ENCODE peak calls at places on chromosomes 13 and 19, in eight cellular contexts. One of them, this sample, is unnamed.

GRCh38 chr13:75693227-75693626 is 57.1 kb downstream of the LMO7 start:
- DNase-seq in A172: no peak
- DNase-seq in Calu3: no peak
- DNase-seq in mucosa of gallbladder: no peak
- DNase-seq in substantia nigra: no peak
- DNase-seq in stimulated activated CD8-positive, alpha-beta memory T cell treated with anti-CD3 and anti-CD28 coated beads, Interleukin-4, amount 100 ng/mL, for 48 hours: no peak
- DNase-seq in fibroblast of the conjunctiva: no peak
- DNase-seq in NCI-H1930: no peak
- DNase-seq in this sample: no peak

GRCh38 chr13:49607761-49608160 is 20.5 kb upstream of the ARL11 start:
- DNase-seq in A172: no peak
- DNase-seq in NCI-H1930: no peak
- DNase-seq in substantia nigra: no peak
- DNase-seq in mucosa of gallbladder: no peak
- DNase-seq in Calu3: no peak
- DNase-seq in stimulated activated CD8-positive, alpha-beta memory T cell treated with anti-CD3 and anti-CD28 coated beads, Interleukin-4, amount 100 ng/mL, for 48 hours: no peak
- DNase-seq in fibroblast of the conjunctiva: no peak
- DNase-seq in this sample: no peak

GRCh38 chr13:52599853-52600603 is 42.2 kb upstream of the HNRNPA1L2 start:
- DNase-seq in NCI-H1930: peak
- DNase-seq in stimulated activated CD8-positive, alpha-beta memory T cell treated with anti-CD3 and anti-CD28 coated beads, Interleukin-4, amount 100 ng/mL, for 48 hours: peak
- DNase-seq in mucosa of gallbladder: no peak
- DNase-seq in fibroblast of the conjunctiva: no peak
- DNase-seq in substantia nigra: no peak
- DNase-seq in Calu3: no peak
- DNase-seq in A172: no peak
- DNase-seq in this sample: no peak

GRCh38 chr13:33279414-33279813 is 6.1 kb downstream of the STARD13 start:
- DNase-seq in fibroblast of the conjunctiva: no peak
- DNase-seq in mucosa of gallbladder: no peak
- DNase-seq in A172: no peak
- DNase-seq in stimulated activated CD8-positive, alpha-beta memory T cell treated with anti-CD3 and anti-CD28 coated beads, Interleukin-4, amount 100 ng/mL, for 48 hours: no peak
- DNase-seq in NCI-H1930: no peak
- DNase-seq in substantia nigra: no peak
- DNase-seq in Calu3: no peak
- DNase-seq in this sample: no peak

GRCh38 chr19:45164577-45165335 is 4.0 kb upstream of the NKPD1 start:
- DNase-seq in NCI-H1930: no peak
- DNase-seq in fibroblast of the conjunctiva: peak
- DNase-seq in mucosa of gallbladder: peak
- DNase-seq in A172: peak
- DNase-seq in substantia nigra: no peak
- DNase-seq in stimulated activated CD8-positive, alpha-beta memory T cell treated with anti-CD3 and anti-CD28 coated beads, Interleukin-4, amount 100 ng/mL, for 48 hours: peak
- DNase-seq in Calu3: peak
- DNase-seq in this sample: no peak

GRCh38 chr13:27125357-27126282 is 46.0 kb downstream of the USP12 start:
- DNase-seq in substantia nigra: no peak
- DNase-seq in fibroblast of the conjunctiva: no peak
- DNase-seq in mucosa of gallbladder: no peak
- DNase-seq in NCI-H1930: no peak
- DNase-seq in Calu3: no peak
- DNase-seq in A172: peak
- DNase-seq in stimulated activated CD8-positive, alpha-beta memory T cell treated with anti-CD3 and anti-CD28 coated beads, Interleukin-4, amount 100 ng/mL, for 48 hours: no peak
- DNase-seq in this sample: no peak

GRCh38 chr19:44308011-44308410 is 3.2 kb upstream of the ZNF235 start:
- DNase-seq in mucosa of gallbladder: no peak
- DNase-seq in NCI-H1930: no peak
- DNase-seq in substantia nigra: no peak
- DNase-seq in Calu3: no peak
- DNase-seq in A172: no peak
- DNase-seq in fibroblast of the conjunctiva: no peak
- DNase-seq in stimulated activated CD8-positive, alpha-beta memory T cell treated with anti-CD3 and anti-CD28 coated beads, Interleukin-4, amount 100 ng/mL, for 48 hours: no peak
- DNase-seq in this sample: no peak

GRCh38 chr19:39983695-39984302 is 12.8 kb downstream of the PSMC4 start:
- DNase-seq in substantia nigra: no peak
- DNase-seq in stimulated activated CD8-positive, alpha-beta memory T cell treated with anti-CD3 and anti-CD28 coated beads, Interleukin-4, amount 100 ng/mL, for 48 hours: no peak
- DNase-seq in fibroblast of the conjunctiva: no peak
- DNase-seq in mucosa of gallbladder: no peak
- DNase-seq in Calu3: no peak
- DNase-seq in NCI-H1930: no peak
- DNase-seq in A172: no peak
- DNase-seq in this sample: no peak

GRCh38 chr19:50717891-50718254 is 1.7 kb downstream of the SHANK1 start:
- DNase-seq in NCI-H1930: no peak
- DNase-seq in Calu3: no peak
- DNase-seq in substantia nigra: no peak
- DNase-seq in mucosa of gallbladder: no peak
- DNase-seq in stimulated activated CD8-positive, alpha-beta memory T cell treated with anti-CD3 and anti-CD28 coated beads, Interleukin-4, amount 100 ng/mL, for 48 hours: no peak
- DNase-seq in A172: no peak
- DNase-seq in fibroblast of the conjunctiva: no peak
- DNase-seq in this sample: no peak

GRCh38 chr19:19137556-19138109 is 645 bp downstream of the TMEM161A start:
- DNase-seq in Calu3: no peak
- DNase-seq in A172: no peak
- DNase-seq in NCI-H1930: no peak
- DNase-seq in fibroblast of the conjunctiva: no peak
- DNase-seq in stimulated activated CD8-positive, alpha-beta memory T cell treated with anti-CD3 and anti-CD28 coated beads, Interleukin-4, amount 100 ng/mL, for 48 hours: peak
- DNase-seq in substantia nigra: no peak
- DNase-seq in mucosa of gallbladder: no peak
- DNase-seq in this sample: no peak

GRCh38 chr13:49546559-49546958 is 38.8 kb downstream of the RCBTB1 start:
- DNase-seq in stimulated activated CD8-positive, alpha-beta memory T cell treated with anti-CD3 and anti-CD28 coated beads, Interleukin-4, amount 100 ng/mL, for 48 hours: no peak
- DNase-seq in mucosa of gallbladder: no peak
- DNase-seq in Calu3: no peak
- DNase-seq in A172: no peak
- DNase-seq in fibroblast of the conjunctiva: no peak
- DNase-seq in NCI-H1930: no peak
- DNase-seq in substantia nigra: no peak
- DNase-seq in this sample: no peak